ENCODE peak calls at places on chromosomes 3 and 15, in seven cellular contexts. D is A549, W is astrocyte of the spinal cord, E is spleen, L is GM13977, T is cardiac fibroblast, K is left ventricle myocardium inferior. R is an unnamed sample.
A peak's percentile ranks its signal among the peaks of the same experiment; 100 is the strongest.

GRCh38 chr3:100696161-100696560 is 13.1 kb upstream of the TFG start:
- DNase-seq in D (no peak), W (no peak), E (no peak), L (no peak), T (no peak), K (no peak), R (no peak)

GRCh38 chr3:149415484-149415883 is 38.0 kb upstream of the TM4SF1 start:
- DNase-seq in D (no peak), W (no peak), E (no peak), L (no peak), T (no peak), K (no peak), R (no peak)

GRCh38 chr3:20054549-20054987 is 14.3 kb downstream of the KAT2B start:
- DNase-seq in D (peak; percentile 94), W (peak; percentile 77), E (peak; percentile 80), L (no peak), T (peak; percentile 94), K (no peak), R (peak; percentile 100)

GRCh38 chr3:37243811-37244748 is 69.7 kb upstream of the LRRFIP2 start:
- DNase-seq in D (peak; percentile 56), W (peak; percentile 73), E (peak; percentile 90), L (peak; percentile 49), T (peak; percentile 80), K (peak; percentile 85), R (peak; percentile 83)

GRCh38 chr3:115397433-115397832 is 225.9 kb upstream of the GAP43 start:
- DNase-seq in D (no peak), W (peak; percentile 76), E (no peak), L (no peak), T (peak; percentile 56), K (no peak), R (peak; percentile 3)

GRCh38 chr3:47017504-47018268 is 38.2 kb downstream of the NBEAL2 start:
- DNase-seq in D (no peak), W (peak; percentile 67), E (no peak), L (no peak), T (no peak), K (no peak), R (no peak)

GRCh38 chr15:74635228-74635627 is 19.6 kb downstream of the CLK3 start:
- DNase-seq in D (peak; percentile 68), W (peak; percentile 55), E (peak; percentile 90), L (peak; percentile 76), T (peak; percentile 75), K (peak; percentile 44), R (peak; percentile 81)

GRCh38 chr3:23776352-23776891 is 29.3 kb upstream of the UBE2E1 start:
- DNase-seq in D (no peak), W (peak; percentile 76), E (no peak), L (no peak), T (peak; percentile 95), K (no peak), R (peak; percentile 5)

GRCh38 chr3:71987828-71988227 is 202.9 kb upstream of the PROK2 start:
- DNase-seq in D (no peak), W (peak; percentile 59), E (no peak), L (no peak), T (no peak), K (no peak), R (no peak)

GRCh38 chr3:169345662-169346331 is 317.7 kb downstream of the MECOM start:
- DNase-seq in D (no peak), W (no peak), E (no peak), L (no peak), T (no peak), K (no peak), R (no peak)
- TF ChIP-seq CTCF in D (no peak), W (no peak), E (no peak), L (no peak), T (no peak), K (no peak), R (no peak)

GRCh38 chr3:121855555-121855954 is 20.5 kb downstream of the EAF2 start:
- DNase-seq in D (peak; percentile 34), W (no peak), E (no peak), L (no peak), T (peak; percentile 6), K (no peak), R (peak; percentile 37)
- TF ChIP-seq CTCF in D (peak; percentile 29), W (peak; percentile 20), E (peak; percentile 28), L (peak; percentile 13), T (peak; percentile 13), K (peak; percentile 32), R (peak; percentile 16)

GRCh38 chr15:88913017-88913849 is at the start of gene MFGE8:
- DNase-seq in D (peak; percentile 77), W (peak; percentile 64), E (peak; percentile 90), L (peak; percentile 83), T (peak; percentile 69), K (peak; percentile 87), R (peak; percentile 80)
- TF ChIP-seq CTCF in D (no peak), W (no peak), E (peak; percentile 13), L (no peak), T (no peak), K (peak; percentile 30), R (no peak)

DNA sequence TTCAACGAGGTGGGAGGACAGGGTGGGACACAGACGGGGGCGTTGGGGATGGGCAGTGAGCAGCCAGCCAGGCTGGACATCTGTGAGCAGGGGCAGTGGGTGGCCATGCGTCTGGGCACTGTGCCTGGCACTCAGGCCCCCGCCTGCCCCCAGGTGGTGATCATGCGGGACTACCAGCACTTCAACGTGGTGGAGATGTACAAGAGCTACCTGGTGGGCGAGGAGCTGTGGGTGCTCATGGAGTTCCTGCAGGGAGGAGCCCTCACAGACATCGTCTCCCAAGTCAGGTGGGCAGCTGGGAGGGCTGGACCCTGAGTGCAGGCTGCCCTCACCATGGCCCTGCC is 10.2 kb downstream of the ANKRD63 start:
- DNase-seq in D (peak; percentile 48), W (no peak), E (no peak), L (no peak), T (no peak), K (no peak), R (no peak)
- TF ChIP-seq CTCF in D (peak; percentile 16), W (peak; percentile 48), E (peak; percentile 17), L (peak; percentile 35), T (no peak), K (no peak), R (peak; percentile 16)

GRCh38 chr3:167406876-167407492 is 26.9 kb upstream of the ZBBX start:
- DNase-seq in D (peak; percentile 53), W (peak; percentile 82), E (no peak), L (no peak), T (peak; percentile 45), K (no peak), R (peak; percentile 85)
- TF ChIP-seq CTCF in D (peak; percentile 29), W (peak; percentile 64), E (peak; percentile 36), L (peak; percentile 46), T (peak; percentile 21), K (peak; percentile 55), R (peak; percentile 59)

DNA sequence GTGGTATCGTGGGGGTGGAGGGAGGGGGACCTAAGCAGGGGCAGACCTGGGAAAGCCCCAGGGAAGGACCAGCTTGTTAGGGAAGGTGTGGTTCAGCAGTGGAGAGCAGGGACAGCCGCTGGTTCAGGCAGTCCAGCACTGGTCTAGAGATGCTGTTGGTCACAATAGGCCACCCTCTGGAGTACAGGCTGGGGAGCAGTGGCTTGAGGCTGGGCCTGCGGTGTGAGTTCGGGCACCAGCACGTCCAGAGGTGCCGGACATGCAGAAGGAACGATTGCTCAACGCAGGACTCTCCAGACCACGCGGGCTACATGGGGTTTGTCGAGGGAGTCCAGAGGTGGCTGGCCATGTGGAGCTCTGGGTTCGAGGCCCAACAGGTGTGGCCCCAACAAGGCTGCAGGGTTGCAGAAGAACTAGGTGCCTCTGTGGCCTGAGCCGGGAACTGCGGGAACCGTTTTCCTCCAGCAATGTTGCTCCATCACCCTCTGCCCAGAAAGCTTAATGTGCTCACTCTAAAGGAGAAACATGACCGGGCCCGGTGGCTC is 143.9 kb downstream of the APBA2 start:
- DNase-seq in D (no peak), W (no peak), E (no peak), L (no peak), T (no peak), K (no peak), R (no peak)
- TF ChIP-seq CTCF in D (no peak), W (no peak), E (no peak), L (no peak), T (no peak), K (no peak), R (no peak)

GRCh38 chr3:186605561-186606545 is 7.0 kb upstream of the AHSG start:
- DNase-seq in D (peak; percentile 29), W (no peak), E (no peak), L (no peak), T (no peak), K (no peak), R (no peak)

GRCh38 chr3:186612721-186613636 is at the start of gene AHSG:
- DNase-seq in D (no peak), W (no peak), E (no peak), L (no peak), T (no peak), K (no peak), R (no peak)

GRCh38 chr3:186612065-186612464 is 795 bp upstream of the AHSG start:
- DNase-seq in D (no peak), W (no peak), E (no peak), L (no peak), T (no peak), K (no peak), R (no peak)

GRCh38 chr3:186608624-186609215 is 4.1 kb upstream of the AHSG start:
- DNase-seq in D (no peak), W (no peak), E (no peak), L (no peak), T (no peak), K (no peak), R (no peak)

DNA sequence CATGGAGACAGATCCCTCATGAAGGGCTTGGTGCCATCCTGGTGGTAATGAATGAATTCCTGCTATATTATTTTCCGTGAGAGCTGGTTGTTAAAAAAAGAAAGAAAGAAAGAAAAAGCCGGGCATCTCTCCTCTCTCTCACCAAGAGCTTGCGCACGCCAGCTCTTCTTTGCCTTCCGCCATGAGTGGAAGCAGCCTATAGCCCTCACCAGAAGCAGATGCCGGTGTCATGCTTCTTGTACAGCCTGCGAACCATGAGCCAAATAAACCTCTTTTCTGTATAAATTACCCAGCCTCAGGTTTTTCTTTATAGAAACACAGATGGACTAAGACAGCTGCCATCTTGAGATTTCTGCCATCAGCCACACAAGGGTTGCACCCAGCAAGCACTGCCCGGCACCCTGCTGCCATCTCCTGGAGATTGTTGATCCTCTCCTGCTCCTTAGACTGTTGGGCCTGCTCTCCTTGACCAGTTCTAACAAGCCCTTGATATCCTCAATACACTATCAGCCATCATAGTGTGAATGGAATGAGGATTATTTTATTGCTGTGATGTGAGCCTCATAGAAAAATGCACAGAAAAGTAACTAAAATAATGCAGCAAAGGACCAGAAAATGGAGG is 3.5 kb upstream of the AHSG start:
- DNase-seq in D (peak; percentile 41), W (no peak), E (no peak), L (peak; percentile 29), T (peak; percentile 42), K (no peak), R (peak; percentile 74)
- TF ChIP-seq CTCF in D (no peak), W (no peak), E (no peak), L (peak; percentile 41), T (peak; percentile 41), K (peak; percentile 40), R (peak; percentile 57)

DNA sequence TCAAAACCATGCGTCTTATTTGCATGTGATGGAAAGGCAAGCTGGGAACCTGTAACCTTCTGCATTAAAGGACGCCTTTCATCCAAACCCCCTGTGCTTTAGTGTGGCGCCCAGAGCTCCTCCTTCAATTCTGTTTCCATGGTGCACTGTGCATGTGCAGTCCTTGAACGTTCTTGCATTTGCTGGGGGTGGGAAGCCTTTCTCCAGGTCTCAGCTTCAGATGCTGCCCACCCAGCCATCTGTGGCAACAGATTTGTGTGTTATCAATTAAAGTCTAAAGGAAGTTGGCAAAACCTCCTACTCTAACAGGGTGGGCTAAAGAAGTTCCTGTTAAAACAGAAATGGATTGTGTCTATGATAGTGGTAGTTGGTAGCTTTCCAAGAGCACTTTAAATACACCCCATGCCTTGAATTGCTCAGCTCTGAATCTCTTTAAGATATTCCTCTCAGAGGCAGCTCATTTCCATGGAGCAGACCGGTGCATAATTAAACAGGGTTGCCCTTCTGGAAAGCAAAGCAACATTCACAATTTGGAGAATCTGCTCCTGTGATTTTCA is 488.0 kb upstream of the SUCLG2 start:
- DNase-seq in D (no peak), W (no peak), E (no peak), L (no peak), T (no peak), K (no peak), R (no peak)
- TF ChIP-seq CTCF in D (no peak), W (no peak), E (no peak), L (no peak), T (no peak), K (no peak), R (no peak)